ENCODE peak calls at places on chromosome 16, in six cellular contexts. E is prostate gland, X is choroid plexus epithelial cell, B is AG04450, U is IMR-90, P is neural progenitor cell. Q is an unnamed sample.

GRCh38 chr16:50246299-50247122 is 19.8 kb upstream of the ADCY7 start:
- DNase-seq in E (no peak), X (no peak), B (no peak), U (no peak), P (peak; percentile 67), Q (no peak)

GRCh38 chr16:58853830-58854229 is 119.7 kb upstream of the GOT2 start:
- DNase-seq in E (no peak), X (no peak), B (no peak), U (no peak), P (peak; percentile 20), Q (no peak)

GRCh38 chr16:49532873-49533272 is 159.3 kb downstream of the C16orf78 start:
- DNase-seq in E (no peak), X (no peak), B (no peak), U (no peak), P (no peak), Q (no peak)

GRCh38 chr16:20868890-20869289 is 31.3 kb downstream of the DCUN1D3 start:
- DNase-seq in E (peak; percentile 16), X (peak; percentile 51), B (no peak), U (peak; percentile 57), P (peak; percentile 16), Q (no peak)

GRCh38 chr16:75377971-75378386 is 55.3 kb downstream of the CFDP1 start:
- DNase-seq in E (peak; percentile 21), X (peak; percentile 100), B (peak; percentile 63), U (peak; percentile 97), P (peak; percentile 83), Q (no peak)

GRCh38 chr16:11768850-11769249 is 26.2 kb upstream of the TXNDC11 start:
- DNase-seq in E (no peak), X (no peak), B (no peak), U (no peak), P (no peak), Q (peak; percentile 61)

GRCh38 chr16:13298676-13299075 is 397.3 kb downstream of the SHISA9 start:
- DNase-seq in E (no peak), X (peak; percentile 5), B (no peak), U (no peak), P (no peak), Q (no peak)

GRCh38 chr16:80085606-80086005 is 455.2 kb upstream of the DYNLRB2 start:
- DNase-seq in E (no peak), X (no peak), B (no peak), U (no peak), P (no peak), Q (no peak)

GRCh38 chr16:72677662-72678447 is 370.1 kb downstream of the ZFHX3 start:
- DNase-seq in E (no peak), X (peak; percentile 66), B (peak; percentile 30), U (peak; percentile 86), P (no peak), Q (no peak)

GRCh38 chr16:30774367-30775130 is 12.4 kb downstream of the RNF40 start:
- DNase-seq in E (no peak), X (no peak), B (no peak), U (no peak), P (peak; percentile 21), Q (no peak)

GRCh38 chr16:23209606-23210005 is 27.1 kb downstream of the SCNN1G start:
- DNase-seq in E (no peak), X (no peak), B (no peak), U (no peak), P (no peak), Q (no peak)

GRCh38 chr16:87956169-87956770 is 5.0 kb downstream of the BANP start:
- DNase-seq in E (no peak), X (peak; percentile 74), B (no peak), U (peak; percentile 83), P (peak; percentile 65), Q (peak; percentile 64)

GRCh38 chr16:48829911-48830310 is 219.9 kb upstream of the N4BP1 start:
- DNase-seq in E (no peak), X (no peak), B (no peak), U (no peak), P (no peak), Q (no peak)

GRCh38 chr16:6335072-6335471 is 997.6 kb upstream of the RBFOX1 start:
- DNase-seq in E (no peak), X (peak; percentile 17), B (no peak), U (no peak), P (peak; percentile 43), Q (no peak)

GRCh38 chr16:49055824-49056545 is 225.7 kb downstream of the CBLN1 start:
- DNase-seq in E (no peak), X (no peak), B (no peak), U (no peak), P (peak; percentile 58), Q (no peak)

GRCh38 chr16:25751230-25751629 is 59.5 kb downstream of the HS3ST4 start:
- DNase-seq in E (no peak), X (no peak), B (no peak), U (no peak), P (no peak), Q (no peak)

GRCh38 chr16:10992797-10993196 is 48.4 kb downstream of the CLEC16A start:
- DNase-seq in E (no peak), X (peak; percentile 89), B (peak; percentile 75), U (peak; percentile 93), P (no peak), Q (no peak)

GRCh38 chr16:74275031-74275636 is 21.5 kb upstream of the PSMD7 start:
- DNase-seq in E (no peak), X (peak; percentile 58), B (no peak), U (peak; percentile 28), P (no peak), Q (no peak)

GRCh38 chr16:52383640-52384292 is 163.2 kb downstream of the TOX3 start:
- DNase-seq in E (no peak), X (no peak), B (no peak), U (no peak), P (no peak), Q (no peak)

GRCh38 chr16:75309156-75309555 is 57.7 kb upstream of the BCAR1 start:
- DNase-seq in E (no peak), X (no peak), B (no peak), U (no peak), P (peak; percentile 34), Q (no peak)

GRCh38 chr16:73126453-73126853 is 78.5 kb upstream of the ZFHX3 start:
- DNase-seq in E (no peak), X (peak; percentile 83), B (no peak), U (peak; percentile 61), P (no peak), Q (no peak)

GRCh38 chr16:85583491-85584181 is 29.5 kb upstream of the GSE1 start:
- DNase-seq in E (no peak), X (peak; percentile 63), B (peak; percentile 56), U (peak; percentile 95), P (peak; percentile 83), Q (no peak)

GRCh38 chr16:25709182-25709581 is 17.4 kb downstream of the HS3ST4 start:
- DNase-seq in E (no peak), X (no peak), B (no peak), U (no peak), P (peak; percentile 11), Q (no peak)

GRCh38 chr16:64409762-64410161 is 712.1 kb downstream of the CDH11 start:
- DNase-seq in E (no peak), X (no peak), B (no peak), U (no peak), P (no peak), Q (no peak)

GRCh38 chr16:51132484-51132883 is 18.6 kb downstream of the SALL1 start:
- DNase-seq in E (no peak), X (no peak), B (no peak), U (no peak), P (no peak), Q (no peak)

GRCh38 chr16:81005644-81006471 is 827 bp downstream of the CMC2 start:
- DNase-seq in E (no peak), X (peak; percentile 41), B (no peak), U (peak; percentile 23), P (peak; percentile 48), Q (no peak)

GRCh38 chr16:89921699-89922476 is 1.3 kb upstream of the TUBB3 start:
- DNase-seq in E (no peak), X (peak; percentile 96), B (peak; percentile 86), U (peak; percentile 94), P (peak; percentile 62), Q (no peak)

GRCh38 chr16:85719605-85720318 is 31.0 kb upstream of the GINS2 start:
- DNase-seq in E (no peak), X (no peak), B (no peak), U (no peak), P (no peak), Q (no peak)

GRCh38 chr16:78499399-78499798 is 399.9 kb downstream of the WWOX start:
- DNase-seq in E (no peak), X (no peak), B (no peak), U (no peak), P (no peak), Q (no peak)

GRCh38 chr16:11105038-11105903 is 150.7 kb downstream of the SOCS1 start:
- DNase-seq in E (peak; percentile 9), X (peak; percentile 96), B (peak; percentile 87), U (peak; percentile 98), P (no peak), Q (peak; percentile 72)

GRCh38 chr16:21001262-21001661 is 100.7 kb downstream of the LYRM1 start:
- DNase-seq in E (no peak), X (peak; percentile 33), B (no peak), U (peak; percentile 4), P (peak; percentile 63), Q (no peak)

DNA sequence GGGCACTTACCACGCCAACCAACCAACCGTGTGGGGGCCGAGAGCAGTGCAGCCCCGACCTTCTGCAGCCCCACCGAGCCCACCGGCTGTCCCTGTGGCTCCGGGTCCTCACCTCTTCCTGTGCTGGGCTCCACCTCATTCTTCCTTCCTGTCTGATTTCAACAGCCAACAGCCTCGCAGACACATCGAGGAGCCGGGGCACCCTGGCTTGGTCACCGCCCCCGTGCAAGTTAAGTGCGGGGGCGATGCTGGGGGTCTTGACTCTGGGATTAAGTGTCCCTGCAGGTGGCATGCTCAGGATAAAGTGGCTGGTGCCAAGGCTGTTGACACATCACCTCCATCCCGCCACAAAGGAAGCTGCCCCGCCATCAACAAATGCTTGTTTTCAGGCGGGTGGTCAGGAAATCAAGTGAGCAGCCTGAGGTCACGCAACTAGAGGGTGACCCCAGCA is at the start of gene NLRC3:
- DNase-seq in E (no peak), X (no peak), B (no peak), U (no peak), P (no peak), Q (no peak)
- TF ChIP-seq CTCF in E (no peak), X (no peak), B (no peak), U (no peak), P (no peak), Q (no peak)

DNA sequence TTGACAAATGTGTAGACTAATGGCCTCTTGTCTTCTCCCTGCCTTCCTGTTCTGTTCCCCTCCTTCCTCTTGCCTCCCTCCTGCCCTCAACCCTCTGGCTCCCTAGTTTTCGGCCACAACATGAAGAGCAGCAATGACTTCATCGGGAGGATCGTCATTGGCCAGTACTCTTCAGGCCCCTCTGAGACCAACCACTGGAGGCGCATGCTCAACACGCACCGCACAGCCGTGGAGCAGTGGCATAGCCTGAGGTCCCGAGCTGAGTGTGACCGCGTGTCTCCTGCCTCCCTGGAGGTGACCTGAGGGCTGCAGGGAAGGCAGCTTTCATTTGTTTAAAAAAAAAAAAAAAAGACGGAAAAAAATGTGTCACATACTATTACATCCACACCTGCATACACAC is 18.8 kb upstream of the CLEC19A start:
- DNase-seq in E (no peak), X (no peak), B (no peak), U (no peak), P (no peak), Q (no peak)
- H3K4me3 ChIP-seq in E (no peak overlapping the region), X (no peak overlapping the region), B (no peak overlapping the region), U (no peak overlapping the region), P (no peak overlapping the region), Q (no peak overlapping the region)

GRCh38 chr16:55372792-55373488 is 48.9 kb downstream of the IRX6 start:
- DNase-seq in E (no peak), X (no peak), B (no peak), U (no peak), P (no peak), Q (no peak)
- TF ChIP-seq CTCF in E (no peak), X (no peak), B (no peak), U (no peak), P (no peak), Q (no peak)

GRCh38 chr16:67959930-67960329 is 8.5 kb downstream of the SLC12A4 start:
- DNase-seq in E (no peak), X (no peak), B (no peak), U (no peak), P (no peak), Q (no peak)
- H3K4me3 ChIP-seq in E (no peak overlapping the region), X (no peak overlapping the region), B (no peak overlapping the region), U (no peak overlapping the region), P (no peak overlapping the region), Q (no peak overlapping the region)

Q was measured in GM12864.